ENCODE peak calls at places on chromosomes 7 and 10, in five cellular contexts. T is mesenteric fat pad, J is mucosa of gallbladder, G is activated T-cell treated with anti-CD3 and anti-CD28 coated beads for 1 hour, F is neural crest cell. U is an unnamed sample.

GRCh38 chr7:41702635-41703371 is at the start of gene INHBA:
- DNase-seq in F (no peak), G (no peak), T (no peak), J (peak), U (peak)

GRCh38 chr7:55251911-55252310 is 113.2 kb upstream of the LANCL2 start:
- DNase-seq in G (no peak), J (no peak), T (no peak), F (no peak), U (no peak)

GRCh38 chr7:77866370-77866769 is 67.8 kb downstream of the PHTF2 start:
- DNase-seq in F (no peak), T (no peak), J (no peak), G (no peak), U (peak)

GRCh38 chr10:70729763-70730357 is 55.3 kb downstream of the TBATA start:
- DNase-seq in G (no peak), J (peak), T (no peak), F (no peak), U (no peak)

GRCh38 chr7:1144269-1144771 is 15.7 kb downstream of the ZFAND2A start:
- DNase-seq in G (no peak), F (no peak), T (no peak), J (no peak), U (peak)

GRCh38 chr7:92409357-92409756 is 37.9 kb upstream of the GATAD1 start:
- DNase-seq in G (no peak), J (no peak), F (no peak), T (no peak), U (no peak)

GRCh38 chr10:49325916-49326783 is 27.2 kb downstream of the C10orf71 start:
- DNase-seq in G (no peak), J (no peak), T (peak), F (no peak), U (no peak)

GRCh38 chr10:62560207-62560819 is 186.1 kb downstream of the ZNF365 start:
- DNase-seq in T (no peak), F (no peak), G (no peak), J (no peak), U (peak)

GRCh38 chr7:73428697-73429005 is 4.9 kb upstream of the FZD9 start:
- DNase-seq in J (no peak), F (no peak), T (no peak), G (no peak), U (no peak)

GRCh38 chr7:12607134-12607533 is 36.6 kb downstream of the SCIN start:
- DNase-seq in T (no peak), J (no peak), G (no peak), F (no peak), U (peak)

GRCh38 chr7:97016392-97017196 is 8.0 kb downstream of the DLX5 start:
- DNase-seq in G (no peak), T (no peak), F (no peak), J (no peak), U (no peak)

GRCh38 chr7:564176-564890 is 44.7 kb upstream of the PDGFA start:
- DNase-seq in J (no peak), F (no peak), G (no peak), T (no peak), U (no peak)

GRCh38 chr7:108613147-108613948 is 43.7 kb downstream of the DNAJB9 start:
- DNase-seq in T (no peak), G (no peak), J (no peak), F (no peak), U (peak)

U was measured in AG10803.